ENCODE peak calls at places on chromosomes 11 and 22, in five cellular contexts. V is AG10803; F is NCI-H1417; Q is A172; U is CD8-positive, alpha-beta T cell. J is an unnamed sample.

GRCh38 chr11:86034710-86035109 is 34.2 kb downstream of the PICALM start:
- DNase-seq in U (no peak), F (no peak), V (no peak), Q (no peak), J (no peak)

GRCh38 chr11:67295846-67296245 is 6.7 kb downstream of the ANKRD13D start:
- DNase-seq in Q (no peak), V (no peak), F (peak; percentile 20), U (no peak), J (no peak)

GRCh38 chr11:72583616-72584292 is 90.5 kb downstream of the PDE2A start:
- DNase-seq in F (no peak), V (no peak), U (no peak), Q (no peak), J (no peak)

GRCh38 chr11:131145806-131146205 is 224.6 kb upstream of the NTM start:
- DNase-seq in U (no peak), V (no peak), F (no peak), Q (no peak), J (no peak)

GRCh38 chr11:94909371-94909820 is 64.0 kb downstream of the CWC15 start:
- DNase-seq in U (no peak), F (no peak), V (peak; percentile 83), Q (no peak), J (no peak)

GRCh38 chr22:49242480-49242879 is 585.2 kb downstream of the BRD1 start:
- DNase-seq in Q (no peak), V (no peak), F (no peak), U (no peak), J (no peak)

GRCh38 chr11:104705475-104706195 is 192.6 kb downstream of the CASP12 start:
- DNase-seq in Q (peak; percentile 35), V (peak; percentile 1), F (no peak), U (peak; percentile 71), J (peak; percentile 3)

GRCh38 chr11:6245536-6245935 is 6.6 kb downstream of the CNGA4 start:
- DNase-seq in U (no peak), Q (no peak), V (no peak), F (no peak), J (no peak)

GRCh38 chr11:44178381-44178780 is 82.9 kb downstream of the EXT2 start:
- DNase-seq in U (no peak), Q (peak; percentile 49), V (peak; percentile 77), F (no peak), J (no peak)

J was measured in GDM1.